ENCODE peak calls at places on chromosome 18, in six cellular contexts. A, F, T, O, L and Z are unnamed samples. For H3K4me1, the result is how much of the 10 kb centered on the place peaks cover.

GRCh38 chr18:34493099-34493544 is 217.0 kb upstream of the DTNA start:
- DNase-seq in A (no peak), F (peak), T (peak), O (peak), L (peak), Z (peak)

GRCh38 chr18:31398191-31398590 is 21.6 kb downstream of the DSG4 start:
- DNase-seq in A (no peak), F (no peak), T (no peak), O (no peak), L (no peak), Z (no peak)

GRCh38 chr18:6731197-6731596 is 1.7 kb downstream of the ARHGAP28 start:
- DNase-seq in A (no peak), F (no peak), T (no peak), O (no peak), L (no peak), Z (no peak)

GRCh38 chr18:74728586-74728985 is 130.9 kb downstream of the ZNF407 start:
- DNase-seq in A (no peak), F (no peak), T (no peak), O (no peak), L (no peak), Z (no peak)

GRCh38 chr18:78240867-78241266 is 738.8 kb upstream of the SALL3 start:
- DNase-seq in A (no peak), F (no peak), T (no peak), O (no peak), L (no peak), Z (no peak)

GRCh38 chr18:46297621-46298020 is 193.4 kb downstream of the HAUS1 start:
- DNase-seq in A (no peak), F (no peak), T (peak), O (peak), L (no peak), Z (no peak)

GRCh38 chr18:7390731-7391492 is 160.0 kb downstream of the LRRC30 start:
- DNase-seq in A (no peak), F (no peak), T (no peak), O (no peak), L (no peak), Z (no peak)

GRCh38 chr18:56650056-56650455 is 1.1 kb upstream of the WDR7 start:
- DNase-seq in A (no peak), F (no peak), T (no peak), O (no peak), L (no peak), Z (no peak)

GRCh38 chr18:51578403-51578980 is 381.0 kb upstream of the MEX3C start:
- DNase-seq in A (no peak), F (no peak), T (no peak), O (no peak), L (no peak), Z (no peak)

GRCh38 chr18:12015697-12016062 is 34.4 kb downstream of the IMPA2 start:
- DNase-seq in A (no peak), F (peak), T (peak), O (no peak), L (peak), Z (no peak)

GRCh38 chr18:42107287-42108045 is 152.4 kb downstream of the PIK3C3 start:
- DNase-seq in A (no peak), F (no peak), T (no peak), O (no peak), L (no peak), Z (no peak)

GRCh38 chr18:77061946-77062517 is 70.6 kb downstream of the MBP start:
- DNase-seq in A (peak), F (no peak), T (no peak), O (no peak), L (no peak), Z (no peak)

GRCh38 chr18:60372598-60372997 is at the start of gene MC4R:
- DNase-seq in A (peak), F (peak), T (no peak), O (peak), L (no peak), Z (no peak)

GRCh38 chr18:79872852-79873444 is 75.2 kb downstream of the KCNG2 start:
- DNase-seq in A (no peak), F (no peak), T (no peak), O (no peak), L (no peak), Z (no peak)

GRCh38 chr18:75219684-75220083 is 9.1 kb downstream of the TSHZ1 start:
- DNase-seq in A (no peak), F (peak), T (no peak), O (no peak), L (no peak), Z (no peak)

DNA sequence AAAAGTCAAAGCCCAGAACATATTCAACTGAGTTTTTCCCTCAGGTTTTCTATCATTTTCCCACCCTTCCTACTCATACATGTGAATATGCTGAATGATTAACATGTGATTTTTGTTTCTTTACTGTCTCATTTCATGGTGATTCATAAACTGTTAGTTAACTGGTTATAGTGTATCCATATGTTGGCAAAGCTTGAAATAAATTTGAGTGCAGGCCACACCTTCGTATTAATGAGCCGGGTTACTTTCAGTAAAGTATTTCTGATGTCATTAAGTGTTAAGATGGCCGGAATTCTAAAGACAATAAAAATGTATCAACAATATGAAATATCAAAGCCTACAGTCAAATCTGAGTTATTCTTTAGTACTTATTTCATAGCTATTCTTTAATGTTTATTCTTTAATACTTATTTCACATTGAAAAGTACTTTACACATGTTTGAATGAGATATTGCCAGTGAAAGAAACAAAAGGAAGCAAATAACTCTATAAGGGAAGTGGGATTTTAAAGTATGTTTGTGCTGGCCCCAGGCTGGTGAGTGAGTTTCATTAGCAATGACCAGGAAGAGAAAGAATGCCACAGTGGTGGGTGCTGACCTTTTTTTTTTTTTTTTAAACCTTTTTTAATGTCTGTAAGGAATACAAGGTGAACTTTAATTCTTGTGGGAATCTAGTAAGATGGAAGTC is 178.6 kb downstream of the NEDD4L start:
- DNase-seq in A (no peak), F (peak), T (no peak), O (no peak), L (no peak), Z (no peak)
- H3K4me1 ChIP-seq in A (under half), F (under half), T (under half), O (half or more), L (under half), Z (under half)

DNA sequence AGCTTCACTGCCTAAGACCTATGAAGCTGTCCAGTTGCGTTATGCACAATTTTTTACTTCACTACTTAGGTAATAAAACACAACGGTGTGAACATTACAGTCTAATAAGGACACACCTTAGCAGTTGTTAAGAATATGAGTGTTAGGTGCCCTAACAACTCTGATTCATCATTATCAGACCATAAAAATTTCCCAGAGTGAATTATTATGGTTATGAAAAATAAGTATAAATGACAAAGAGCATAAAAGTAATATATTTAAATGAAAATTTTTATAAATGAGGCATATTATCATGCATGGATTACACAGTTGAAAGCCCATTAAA is 250.3 kb downstream of the DSEL start:
- DNase-seq in A (no peak), F (no peak), T (no peak), O (no peak), L (no peak), Z (no peak)
- H3K27ac ChIP-seq in A (no peak), F (no peak), T (peak), O (peak), L (no peak), Z (no peak)

GRCh38 chr18:62525611-62526010 is 2.8 kb downstream of the ZCCHC2 start:
- DNase-seq in A (no peak), F (peak), T (no peak), O (no peak), L (no peak), Z (no peak)
- H3K4me1 ChIP-seq in A (under half), F (under half), T (under half), O (under half), L (under half), Z (under half)

DNA sequence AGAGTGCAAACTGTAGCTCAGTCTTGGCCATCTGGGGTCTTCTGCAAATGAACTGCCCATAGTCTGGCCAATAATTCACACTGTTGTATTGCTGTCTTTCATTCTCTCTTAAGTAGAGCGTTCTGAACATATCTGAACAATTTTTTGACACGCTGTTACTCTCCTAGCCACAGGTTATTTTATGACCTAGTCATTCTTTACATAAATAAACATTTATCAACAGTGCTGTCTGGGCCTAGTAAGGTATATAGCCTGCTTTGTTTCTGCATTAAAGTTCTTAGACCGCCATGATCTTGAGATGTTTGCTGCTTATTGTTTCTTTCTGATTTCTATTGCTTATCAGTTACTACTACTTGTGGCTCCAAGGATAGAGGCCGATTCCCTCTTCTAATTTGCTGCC is 226.4 kb downstream of the NEDD4L start:
- DNase-seq in A (no peak), F (no peak), T (no peak), O (no peak), L (no peak), Z (no peak)
- H3K27ac ChIP-seq in A (no peak), F (no peak), T (peak), O (peak), L (no peak), Z (no peak)

GRCh38 chr18:13564579-13564978 is 161.8 kb downstream of the FAM210A start:
- DNase-seq in A (no peak), F (no peak), T (no peak), O (no peak), L (no peak), Z (no peak)
- H3K4me1 ChIP-seq in A (half or more), F (under half), T (under half), O (under half), L (under half), Z (under half)

DNA sequence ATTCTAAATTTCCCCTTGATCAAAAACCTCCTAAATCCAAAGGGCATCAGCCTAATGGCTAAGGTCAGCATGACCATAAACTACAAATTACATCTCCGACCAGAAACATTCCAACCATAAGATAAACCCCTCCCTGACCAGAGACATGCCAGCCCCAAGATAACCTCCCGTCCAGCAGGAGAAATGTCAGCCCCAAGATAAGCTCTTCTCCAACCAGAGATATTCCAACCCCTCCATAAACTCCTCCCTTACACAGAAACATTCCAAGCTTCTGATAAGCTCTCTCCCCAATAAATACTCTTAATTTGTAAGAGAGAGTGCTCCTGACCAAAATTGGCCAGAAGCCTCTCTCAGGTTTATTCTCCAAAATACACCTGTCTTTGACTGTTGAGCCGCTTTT is 274.0 kb downstream of the RNF152 start:
- DNase-seq in A (no peak), F (no peak), T (no peak), O (no peak), L (no peak), Z (no peak)
- H3K27ac ChIP-seq in A (no peak), F (no peak), T (no peak), O (no peak), L (no peak), Z (no peak)

GRCh38 chr18:36737321-36737720 is 91.5 kb downstream of the TPGS2 start:
- DNase-seq in A (no peak), F (no peak), T (no peak), O (no peak), L (no peak), Z (no peak)
- H3K4me1 ChIP-seq in A (under half), F (under half), T (under half), O (under half), L (under half), Z (under half)

GRCh38 chr18:13265901-13266207 is 47.3 kb downstream of the LDLRAD4 start:
- DNase-seq in A (no peak), F (no peak), T (no peak), O (no peak), L (no peak), Z (no peak)
- H3K27ac ChIP-seq in A (no peak), F (no peak), T (no peak), O (no peak), L (peak), Z (no peak)

DNA sequence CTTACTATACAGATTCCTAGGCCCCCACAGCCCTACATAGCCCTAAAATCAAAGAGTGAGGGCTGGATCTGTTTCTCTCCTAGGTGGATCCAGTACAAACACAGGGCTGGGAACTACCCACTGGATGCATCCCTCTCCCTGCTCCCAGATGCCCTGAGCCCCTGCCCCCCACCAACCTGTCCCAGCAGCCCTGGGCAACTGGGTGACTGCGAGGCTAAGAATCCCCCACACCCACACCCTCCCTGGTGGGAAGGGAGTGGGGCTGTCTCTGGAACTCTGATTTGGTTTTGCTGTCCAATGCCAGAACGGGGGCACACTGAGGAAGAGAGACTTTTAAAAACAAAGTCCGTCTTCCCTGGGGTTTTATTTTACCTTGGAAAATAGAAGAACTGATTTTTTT is 113.1 kb downstream of the SMAD7 start:
- DNase-seq in A (no peak), F (no peak), T (peak), O (no peak), L (no peak), Z (no peak)
- H3K4me1 ChIP-seq in A (under half), F (under half), T (half or more), O (half or more), L (under half), Z (under half)